ENCODE peak calls at places on chromosomes 5 and 9, in six cellular contexts. One of them, this sample, is unnamed.

GRCh38 chr5:147748590-147748989 is 33.9 kb downstream of the JAKMIP2 start:
- DNase-seq in adrenal gland: no peak
- DNase-seq in Peyer's patch: no peak
- DNase-seq in heart left ventricle: no peak
- DNase-seq in suprapubic skin: no peak
- DNase-seq in stomach: no peak
- DNase-seq in this sample: no peak

GRCh38 chr9:90256345-90256744 is 386.3 kb downstream of the DIRAS2 start:
- DNase-seq in adrenal gland: no peak
- DNase-seq in Peyer's patch: no peak
- DNase-seq in heart left ventricle: no peak
- DNase-seq in suprapubic skin: no peak
- DNase-seq in stomach: no peak
- DNase-seq in this sample: no peak

GRCh38 chr9:125750656-125751035 is 3.5 kb downstream of the PBX3 start:
- DNase-seq in adrenal gland: no peak
- DNase-seq in Peyer's patch: no peak
- DNase-seq in heart left ventricle: no peak
- DNase-seq in suprapubic skin: no peak
- DNase-seq in stomach: no peak
- DNase-seq in this sample: no peak

GRCh38 chr5:174065528-174066189 is 20.2 kb downstream of the NSG2 start:
- DNase-seq in adrenal gland: no peak
- DNase-seq in Peyer's patch: no peak
- DNase-seq in heart left ventricle: no peak
- DNase-seq in suprapubic skin: no peak
- DNase-seq in stomach: peak; percentile 32
- DNase-seq in this sample: no peak

GRCh38 chr9:18721267-18722079 is 247.5 kb downstream of the ADAMTSL1 start:
- DNase-seq in adrenal gland: no peak
- DNase-seq in Peyer's patch: no peak
- DNase-seq in heart left ventricle: no peak
- DNase-seq in suprapubic skin: no peak
- DNase-seq in stomach: no peak
- DNase-seq in this sample: no peak

GRCh38 chr5:132013711-132014110 is 2.3 kb upstream of the ACSL6 start:
- DNase-seq in adrenal gland: no peak
- DNase-seq in Peyer's patch: peak; percentile 42
- DNase-seq in heart left ventricle: peak; percentile 33
- DNase-seq in suprapubic skin: no peak
- DNase-seq in stomach: no peak
- DNase-seq in this sample: no peak

GRCh38 chr9:35350212-35350611 is 139.7 kb upstream of the RUSC2 start:
- DNase-seq in adrenal gland: no peak
- DNase-seq in Peyer's patch: no peak
- DNase-seq in heart left ventricle: no peak
- DNase-seq in suprapubic skin: no peak
- DNase-seq in stomach: no peak
- DNase-seq in this sample: no peak

GRCh38 chr5:66757219-66757833 is 161.1 kb downstream of the MAST4 start:
- DNase-seq in adrenal gland: peak; percentile 80
- DNase-seq in Peyer's patch: peak; percentile 73
- DNase-seq in heart left ventricle: no peak
- DNase-seq in suprapubic skin: no peak
- DNase-seq in stomach: peak; percentile 63
- DNase-seq in this sample: peak; percentile 75

GRCh38 chr9:22374021-22374420 is 72.6 kb upstream of the DMRTA1 start:
- DNase-seq in adrenal gland: no peak
- DNase-seq in Peyer's patch: no peak
- DNase-seq in heart left ventricle: no peak
- DNase-seq in suprapubic skin: no peak
- DNase-seq in stomach: no peak
- DNase-seq in this sample: no peak

GRCh38 chr5:88873447-88873846 is 9.5 kb downstream of the MEF2C start:
- DNase-seq in adrenal gland: no peak
- DNase-seq in Peyer's patch: no peak
- DNase-seq in heart left ventricle: no peak
- DNase-seq in suprapubic skin: no peak
- DNase-seq in stomach: no peak
- DNase-seq in this sample: no peak

GRCh38 chr5:28301676-28302075 is 1263.3 kb upstream of the CDH9 start:
- DNase-seq in adrenal gland: peak; percentile 70
- DNase-seq in Peyer's patch: no peak
- DNase-seq in heart left ventricle: no peak
- DNase-seq in suprapubic skin: no peak
- DNase-seq in stomach: no peak
- DNase-seq in this sample: no peak

GRCh38 chr5:142839711-142840441 is 69.7 kb downstream of the ARHGAP26 start:
- DNase-seq in adrenal gland: peak; percentile 78
- DNase-seq in Peyer's patch: peak; percentile 59
- DNase-seq in heart left ventricle: no peak
- DNase-seq in suprapubic skin: peak; percentile 82
- DNase-seq in stomach: no peak
- DNase-seq in this sample: peak; percentile 76

GRCh38 chr5:44943637-44944036 is 134.9 kb downstream of the MRPS30 start:
- DNase-seq in adrenal gland: no peak
- DNase-seq in Peyer's patch: no peak
- DNase-seq in heart left ventricle: no peak
- DNase-seq in suprapubic skin: no peak
- DNase-seq in stomach: no peak
- DNase-seq in this sample: no peak
- TF ChIP-seq POLR2A in adrenal gland: no peak
- TF ChIP-seq POLR2A in Peyer's patch: no peak
- TF ChIP-seq POLR2A in heart left ventricle: no peak
- TF ChIP-seq POLR2A in suprapubic skin: no peak
- TF ChIP-seq POLR2A in stomach: no peak
- TF ChIP-seq POLR2A in this sample: no peak

GRCh38 chr5:150368526-150368925 is 11.0 kb downstream of the TCOF1 start:
- DNase-seq in adrenal gland: no peak
- DNase-seq in Peyer's patch: no peak
- DNase-seq in heart left ventricle: no peak
- DNase-seq in suprapubic skin: no peak
- DNase-seq in stomach: no peak
- DNase-seq in this sample: no peak

GRCh38 chr5:150376799-150377771 is 19.6 kb downstream of the TCOF1 start:
- DNase-seq in adrenal gland: no peak
- DNase-seq in Peyer's patch: no peak
- DNase-seq in heart left ventricle: no peak
- DNase-seq in suprapubic skin: no peak
- DNase-seq in stomach: no peak
- DNase-seq in this sample: no peak

GRCh38 chr5:150377964-150378694 is 20.6 kb downstream of the TCOF1 start:
- DNase-seq in adrenal gland: no peak
- DNase-seq in Peyer's patch: no peak
- DNase-seq in heart left ventricle: no peak
- DNase-seq in suprapubic skin: no peak
- DNase-seq in stomach: no peak
- DNase-seq in this sample: no peak

GRCh38 chr5:150374651-150375050 is 17.2 kb downstream of the TCOF1 start:
- DNase-seq in adrenal gland: no peak
- DNase-seq in Peyer's patch: no peak
- DNase-seq in heart left ventricle: no peak
- DNase-seq in suprapubic skin: no peak
- DNase-seq in stomach: no peak
- DNase-seq in this sample: no peak

GRCh38 chr5:150372626-150373025 is 15.1 kb downstream of the TCOF1 start:
- DNase-seq in adrenal gland: no peak
- DNase-seq in Peyer's patch: no peak
- DNase-seq in heart left ventricle: no peak
- DNase-seq in suprapubic skin: no peak
- DNase-seq in stomach: no peak
- DNase-seq in this sample: no peak
- H3K36me3 ChIP-seq in adrenal gland: no peaks in the 10 kb centered on the region
- H3K36me3 ChIP-seq in Peyer's patch: peaks cover 99% of the 10 kb centered on the region
- H3K36me3 ChIP-seq in heart left ventricle: peaks cover 4% of the 10 kb centered on the region
- H3K36me3 ChIP-seq in suprapubic skin: peaks cover 98% of the 10 kb centered on the region
- H3K36me3 ChIP-seq in stomach: peaks cover 100% of the 10 kb centered on the region
- H3K36me3 ChIP-seq in this sample: peaks cover 56% of the 10 kb centered on the region

DNA sequence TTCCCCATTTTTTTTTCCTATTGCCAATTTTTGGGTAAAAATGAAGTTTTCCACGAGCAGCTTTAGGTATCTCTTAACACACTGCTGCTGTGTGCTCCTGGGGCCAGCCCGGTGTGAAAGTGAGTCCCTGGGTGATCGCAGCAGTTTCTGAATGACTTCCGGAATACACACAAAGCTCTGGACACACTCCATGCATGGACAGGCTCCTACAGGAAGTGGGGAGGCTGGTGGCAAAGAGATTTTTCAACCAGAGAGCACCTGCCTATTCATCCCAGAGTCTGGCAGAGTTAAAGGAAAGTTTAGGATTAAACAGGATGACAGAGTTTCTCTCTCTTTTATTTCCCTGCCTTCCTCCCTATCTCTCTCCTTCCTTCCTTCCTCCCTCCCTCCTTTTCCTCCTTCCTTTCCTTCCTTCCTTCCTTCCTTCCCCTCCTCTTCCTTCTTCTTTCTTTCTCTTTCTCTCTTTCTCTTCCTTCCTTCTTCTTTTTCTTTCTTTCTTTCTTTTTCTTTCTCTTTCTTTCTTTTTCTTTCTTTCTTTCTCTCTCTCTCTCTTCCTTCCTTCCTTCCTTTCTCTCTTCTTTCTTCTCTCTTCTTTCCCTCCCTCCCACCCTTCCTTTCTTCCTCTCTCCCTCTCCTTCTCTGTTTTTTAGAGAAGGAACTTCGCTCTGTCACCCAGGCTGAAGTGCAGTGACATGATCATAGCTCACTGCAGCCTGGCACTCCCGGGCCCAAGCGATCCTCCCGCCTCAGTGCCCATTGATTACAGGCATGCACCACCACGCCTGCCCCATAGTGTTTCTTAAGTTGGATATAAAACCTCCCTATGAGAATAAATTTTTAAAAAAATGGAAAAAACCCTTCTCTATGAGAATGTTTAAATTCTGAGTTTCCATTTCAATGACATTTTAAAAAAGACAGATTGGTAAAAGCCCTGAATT is 38.7 kb upstream of the UBTD2 start:
- DNase-seq in adrenal gland: no peak
- DNase-seq in Peyer's patch: no peak
- DNase-seq in heart left ventricle: no peak
- DNase-seq in suprapubic skin: peak; percentile 47
- DNase-seq in stomach: no peak
- DNase-seq in this sample: no peak
- TF ChIP-seq POLR2A in adrenal gland: no peak
- TF ChIP-seq POLR2A in Peyer's patch: no peak
- TF ChIP-seq POLR2A in heart left ventricle: no peak
- TF ChIP-seq POLR2A in suprapubic skin: no peak
- TF ChIP-seq POLR2A in stomach: no peak
- TF ChIP-seq POLR2A in this sample: no peak

DNA sequence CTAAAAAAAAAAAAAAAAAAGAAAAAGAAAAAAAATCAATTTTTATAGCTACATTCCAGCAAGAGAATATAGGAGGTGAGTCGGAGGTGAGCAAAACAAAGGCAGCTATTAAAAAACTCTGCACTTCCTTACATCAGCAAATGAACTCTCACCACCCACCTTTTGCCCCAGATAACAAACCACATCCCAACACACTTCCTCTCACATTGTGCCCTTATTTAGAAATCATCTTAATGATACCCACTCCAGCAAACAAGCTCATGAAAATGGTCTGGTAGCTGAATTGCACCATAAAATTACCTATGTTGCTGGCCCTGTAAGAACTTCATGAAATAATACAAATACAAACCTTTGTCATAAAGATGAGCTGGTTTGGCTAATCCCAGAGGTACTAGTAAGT is 82.9 kb downstream of the CEMIP2 start:
- DNase-seq in adrenal gland: no peak
- DNase-seq in Peyer's patch: peak; percentile 62
- DNase-seq in heart left ventricle: no peak
- DNase-seq in suprapubic skin: no peak
- DNase-seq in stomach: no peak
- DNase-seq in this sample: no peak
- H3K36me3 ChIP-seq in adrenal gland: no peaks in the 10 kb centered on the region
- H3K36me3 ChIP-seq in Peyer's patch: peaks cover 44% of the 10 kb centered on the region
- H3K36me3 ChIP-seq in heart left ventricle: no peaks in the 10 kb centered on the region
- H3K36me3 ChIP-seq in suprapubic skin: peaks cover 22% of the 10 kb centered on the region
- H3K36me3 ChIP-seq in stomach: peaks cover 77% of the 10 kb centered on the region
- H3K36me3 ChIP-seq in this sample: peaks cover 29% of the 10 kb centered on the region

This sample was measured in tibial nerve.